ENCODE peak calls at places on chromosomes 3 and 15, in five cellular contexts. I, B, P, T and Q are unnamed samples.

GRCh38 chr3:99396651-99397050 is 241.7 kb upstream of the COL8A1 start:
- DNase-seq in P (no peak), I (no peak), B (no peak), T (no peak), Q (no peak)

GRCh38 chr3:15102256-15102655 is 3.3 kb upstream of the RBSN start:
- DNase-seq in T (no peak), B (no peak), P (no peak), I (peak), Q (no peak)

GRCh38 chr15:51374131-51374530 is 32.7 kb downstream of the GLDN start:
- DNase-seq in B (no peak), T (no peak), I (no peak), P (no peak), Q (no peak)

GRCh38 chr3:112030911-112031310 is 3.6 kb upstream of the TMPRSS7 start:
- DNase-seq in B (no peak), T (no peak), I (no peak), P (no peak), Q (no peak)

GRCh38 chr3:113952921-113953320 is 5.1 kb downstream of the ZDHHC23 start:
- DNase-seq in I (no peak), B (no peak), T (no peak), P (no peak), Q (no peak)

GRCh38 chr3:13574083-13574797 is 25.3 kb downstream of the FBLN2 start:
- DNase-seq in T (no peak), I (no peak), P (no peak), B (no peak), Q (no peak)

GRCh38 chr15:56428821-56429458 is 36.0 kb downstream of the MNS1 start:
- DNase-seq in T (no peak), I (peak), P (no peak), B (peak), Q (peak)

GRCh38 chr15:97661796-97662195 is 298.7 kb upstream of the ARRDC4 start:
- DNase-seq in T (no peak), B (no peak), I (no peak), P (no peak), Q (no peak)

GRCh38 chr15:31069360-31070000 is 32.0 kb downstream of the TRPM1 start:
- DNase-seq in I (peak), P (peak), B (no peak), T (no peak), Q (no peak)

GRCh38 chr3:48938156-48938555 is 19.5 kb downstream of the ARIH2 start:
- DNase-seq in P (no peak), T (no peak), I (peak), B (no peak), Q (no peak)

GRCh38 chr3:45486136-45486535 is 97.8 kb downstream of the LARS2 start:
- DNase-seq in P (no peak), T (no peak), I (no peak), B (no peak), Q (no peak)

GRCh38 chr3:17032407-17033034 is 147.8 kb downstream of the PLCL2 start:
- DNase-seq in P (no peak), I (peak), B (no peak), T (no peak), Q (peak)

GRCh38 chr15:52677593-52677992 is 1.6 kb downstream of the ATOSA start:
- DNase-seq in T (no peak), P (no peak), B (no peak), I (peak), Q (no peak)